ENCODE peak calls at places on chromosomes 16 and 17, in six cellular contexts. K, H, U, Z, R and T are unnamed samples. For H3K36me3 and H3K9me3, the result is how much of the 10 kb centered on the place peaks cover.

GRCh38 chr17:55273579-55274370 is 9.0 kb downstream of the HLF start:
- DNase-seq in K (no peak), H (no peak), U (no peak), Z (no peak), R (no peak), T (peak)

GRCh38 chr16:1305823-1306222 is 3.6 kb upstream of the UBE2I start:
- DNase-seq in K (no peak), H (no peak), U (peak), Z (no peak), R (no peak), T (no peak)

GRCh38 chr16:66977341-66978113 is 10.9 kb upstream of the CES4A start:
- DNase-seq in K (peak), H (peak), U (peak), Z (peak), R (peak), T (peak)

GRCh38 chr16:31386157-31386984 is 6.8 kb upstream of the ITGAD start:
- DNase-seq in K (no peak), H (no peak), U (no peak), Z (no peak), R (peak), T (no peak)

GRCh38 chr17:55120651-55121050 is 144.1 kb upstream of the HLF start:
- DNase-seq in K (no peak), H (no peak), U (no peak), Z (no peak), R (no peak), T (no peak)

GRCh38 chr17:60639019-60639330 is 38.7 kb upstream of the BCAS3 start:
- DNase-seq in K (no peak), H (no peak), U (no peak), Z (no peak), R (no peak), T (no peak)

GRCh38 chr17:43028221-43028861 is 3.3 kb downstream of the RND2 start:
- DNase-seq in K (no peak), H (no peak), U (peak), Z (no peak), R (no peak), T (no peak)

GRCh38 chr17:7707446-7707845 is 2.4 kb downstream of the EFNB3 start:
- DNase-seq in K (no peak), H (no peak), U (no peak), Z (no peak), R (no peak), T (peak)

GRCh38 chr17:42560246-42560645 is 1.7 kb upstream of the COASY start:
- DNase-seq in K (no peak), H (no peak), U (peak), Z (no peak), R (no peak), T (no peak)

GRCh38 chr17:37774508-37774907 is 29.6 kb upstream of the HNF1B start:
- DNase-seq in K (no peak), H (no peak), U (no peak), Z (no peak), R (no peak), T (no peak)

GRCh38 chr16:87115646-87116045 is 201.5 kb downstream of the C16orf95 start:
- DNase-seq in K (no peak), H (no peak), U (no peak), Z (no peak), R (no peak), T (no peak)

GRCh38 chr17:43169561-43170139 is 1.4 kb upstream of the NBR1 start:
- DNase-seq in K (peak), H (peak), U (peak), Z (no peak), R (peak), T (peak)

GRCh38 chr16:27721548-27722265 is 171.8 kb downstream of the KATNIP start:
- DNase-seq in K (peak), H (no peak), U (no peak), Z (peak), R (peak), T (peak)

GRCh38 chr16:75653926-75654325 is 6.4 kb downstream of the TERF2IP start:
- DNase-seq in K (no peak), H (no peak), U (no peak), Z (no peak), R (peak), T (no peak)

GRCh38 chr17:2050871-2051387 is 4.0 kb upstream of the HIC1 start:
- DNase-seq in K (no peak), H (no peak), U (peak), Z (no peak), R (peak), T (no peak)

GRCh38 chr16:67632415-67633172 is 12.3 kb upstream of the CARMIL2 start:
- DNase-seq in K (no peak), H (no peak), U (peak), Z (no peak), R (peak), T (no peak)

GRCh38 chr17:77325826-77326581 is 185.2 kb downstream of the SEC14L1 start:
- DNase-seq in K (peak), H (peak), U (peak), Z (no peak), R (no peak), T (peak)

GRCh38 chr16:53945996-53946395 is 242.0 kb downstream of the FTO start:
- DNase-seq in K (no peak), H (no peak), U (no peak), Z (no peak), R (peak), T (no peak)

GRCh38 chr16:49471038-49471727 is 97.6 kb downstream of the C16orf78 start:
- DNase-seq in K (peak), H (no peak), U (no peak), Z (peak), R (no peak), T (no peak)

GRCh38 chr17:72525225-72525988 is 404.6 kb downstream of the SOX9 start:
- DNase-seq in K (peak), H (no peak), U (peak), Z (no peak), R (no peak), T (no peak)

GRCh38 chr17:13869301-13869700 is 200.0 kb upstream of the COX10 start:
- DNase-seq in K (no peak), H (no peak), U (no peak), Z (no peak), R (peak), T (no peak)

GRCh38 chr16:30063893-30064745 is 1.4 kb upstream of the ALDOA start:
- DNase-seq in K (peak), H (peak), U (peak), Z (peak), R (peak), T (peak)

GRCh38 chr17:58320163-58320558 is 8.4 kb downstream of the TSPOAP1 start:
- DNase-seq in K (no peak), H (peak), U (peak), Z (no peak), R (no peak), T (no peak)

GRCh38 chr17:8121531-8122390 is 2.1 kb downstream of the HES7 start:
- DNase-seq in K (peak), H (no peak), U (peak), Z (no peak), R (peak), T (no peak)

GRCh38 chr17:77957215-77957868 is 1.2 kb upstream of the TNRC6C start:
- DNase-seq in K (no peak), H (no peak), U (no peak), Z (peak), R (peak), T (no peak)

GRCh38 chr16:53131363-53132071 is 76.7 kb downstream of the CHD9 start:
- DNase-seq in K (peak), H (peak), U (peak), Z (no peak), R (peak), T (peak)

GRCh38 chr17:13350466-13350865 is 251.3 kb downstream of the HS3ST3A1 start:
- DNase-seq in K (no peak), H (no peak), U (no peak), Z (no peak), R (no peak), T (no peak)

GRCh38 chr17:41467546-41467945 is 360 bp upstream of the KRT32 start:
- DNase-seq in K (no peak), H (no peak), U (peak), Z (no peak), R (no peak), T (no peak)

GRCh38 chr17:34578656-34579016 is 746 bp upstream of the TMEM132E start:
- DNase-seq in K (no peak), H (peak), U (peak), Z (no peak), R (no peak), T (no peak)

GRCh38 chr16:12067714-12068401 is 91.3 kb downstream of the SNX29 start:
- DNase-seq in K (peak), H (peak), U (peak), Z (no peak), R (peak), T (peak)

GRCh38 chr17:8275421-8276290 is 12.8 kb upstream of the RANGRF start:
- DNase-seq in K (no peak), H (no peak), U (peak), Z (no peak), R (peak), T (no peak)

GRCh38 chr17:2406271-2406902 is 5.5 kb upstream of the MNT start:
- DNase-seq in K (peak), H (no peak), U (no peak), Z (no peak), R (no peak), T (no peak)

DNA sequence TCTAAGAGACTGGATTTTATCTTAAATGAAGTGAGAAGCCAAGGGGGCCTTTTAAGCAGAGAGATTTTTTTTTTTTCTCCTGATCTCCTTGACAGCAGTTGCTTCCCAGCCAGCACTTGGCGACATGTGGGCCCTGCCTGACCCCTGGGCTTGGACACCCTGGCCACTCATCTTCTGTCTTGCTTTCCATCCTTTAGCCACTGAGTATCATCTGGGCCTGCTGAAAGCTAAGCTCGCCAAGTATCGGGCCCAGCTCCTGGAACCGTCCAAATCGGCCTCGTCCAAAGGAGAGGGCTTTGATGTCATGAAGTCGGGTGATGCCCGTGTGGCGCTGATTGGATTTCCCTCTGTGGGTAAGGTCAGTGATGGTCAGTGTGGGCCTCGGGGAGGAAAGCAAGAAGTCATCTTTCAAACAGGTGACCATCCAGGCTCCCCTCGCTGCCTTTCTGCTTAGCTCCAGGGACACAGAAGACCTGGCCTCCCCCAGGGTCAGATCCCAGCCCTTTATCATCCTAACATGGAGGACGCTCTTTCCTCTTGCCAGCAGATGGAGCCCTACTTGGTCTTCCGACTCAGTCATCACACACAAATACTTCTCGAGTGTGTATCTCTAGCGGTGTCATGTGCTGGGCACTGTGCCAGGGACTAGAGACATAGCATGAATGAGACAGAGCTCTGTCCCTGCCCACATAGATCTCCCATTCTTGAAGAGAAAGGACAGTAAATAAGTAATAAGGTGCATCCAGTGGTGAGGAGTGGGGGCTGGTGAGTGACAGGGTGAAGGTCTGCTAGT is 6.1 kb downstream of the DRG2 start:
- DNase-seq in K (no peak), H (no peak), U (peak), Z (no peak), R (peak), T (no peak)
- H3K36me3 ChIP-seq in K (under half), H (under half), U (under half), Z (under half), R (under half), T (half or more)

GRCh38 chr17:82946081-82946480 is 106.3 kb upstream of the ZNF750 start:
- DNase-seq in K (no peak), H (no peak), U (no peak), Z (no peak), R (no peak), T (no peak)

GRCh38 chr17:82948957-82949356 is 109.1 kb upstream of the ZNF750 start:
- DNase-seq in K (no peak), H (no peak), U (no peak), Z (no peak), R (no peak), T (peak)

GRCh38 chr17:82949361-82949760 is 109.5 kb upstream of the ZNF750 start:
- DNase-seq in K (no peak), H (no peak), U (no peak), Z (no peak), R (no peak), T (peak)

GRCh38 chr17:82948081-82948511 is 108.3 kb upstream of the ZNF750 start:
- DNase-seq in K (no peak), H (no peak), U (no peak), Z (no peak), R (no peak), T (peak)

GRCh38 chr17:82947051-82947991 is 107.5 kb upstream of the ZNF750 start:
- DNase-seq in K (no peak), H (no peak), U (no peak), Z (no peak), R (no peak), T (no peak)
- H3K9me3 ChIP-seq in K (under half), H (under half), U (under half), Z (under half), R (half or more), T (under half)

GRCh38 chr16:88780100-88781062 is 4.6 kb downstream of the PIEZO1 start:
- DNase-seq in K (no peak), H (no peak), U (peak), Z (no peak), R (no peak), T (no peak)
- H3K27ac ChIP-seq in K (peak), H (peak), U (peak), Z (peak), R (peak), T (no peak)

GRCh38 chr16:81696136-81696958 is 82.7 kb upstream of the PLCG2 start:
- DNase-seq in K (no peak), H (no peak), U (peak), Z (no peak), R (no peak), T (no peak)

GRCh38 chr16:81699596-81699995 is 79.5 kb upstream of the PLCG2 start:
- DNase-seq in K (no peak), H (no peak), U (peak), Z (no peak), R (no peak), T (no peak)

GRCh38 chr16:81696959-81697293 is 82.2 kb upstream of the PLCG2 start:
- DNase-seq in K (no peak), H (no peak), U (no peak), Z (no peak), R (no peak), T (no peak)

GRCh38 chr16:81697321-81697885 is 81.7 kb upstream of the PLCG2 start:
- DNase-seq in K (peak), H (peak), U (peak), Z (no peak), R (peak), T (no peak)

GRCh38 chr16:81697886-81698635 is 81.0 kb upstream of the PLCG2 start:
- DNase-seq in K (no peak), H (no peak), U (no peak), Z (no peak), R (no peak), T (no peak)
- H3K36me3 ChIP-seq in K (under half), H (under half), U (under half), Z (under half), R (under half), T (under half)

DNA sequence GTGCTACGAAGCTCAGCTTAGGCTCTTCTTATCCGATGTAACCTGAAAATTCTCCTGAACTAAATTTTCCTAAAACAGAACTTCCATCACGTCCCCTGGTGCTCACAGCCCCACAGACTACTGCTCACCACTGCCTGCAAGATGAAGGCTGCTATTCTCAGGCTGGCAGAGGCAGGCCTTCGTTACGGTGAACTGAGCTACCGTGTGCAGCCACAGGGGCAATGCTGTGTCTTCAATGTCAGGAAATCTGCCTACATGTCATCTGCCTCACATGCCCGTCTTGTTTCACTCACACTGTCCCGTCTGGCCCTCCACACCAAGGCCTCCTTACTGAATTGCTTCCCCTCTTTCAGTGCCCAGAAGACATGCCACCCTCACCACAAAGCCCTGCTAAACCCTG is 15.9 kb downstream of the EMC8 start:
- DNase-seq in K (no peak), H (no peak), U (no peak), Z (no peak), R (no peak), T (no peak)
- H3K9me3 ChIP-seq in K (under half), H (under half), U (under half), Z (under half), R (under half), T (under half)

GRCh38 chr17:75940727-75941441 is at the start of gene FBF1:
- DNase-seq in K (peak), H (peak), U (peak), Z (peak), R (peak), T (peak)
- H3K27ac ChIP-seq in K (no peak), H (peak), U (peak), Z (peak), R (peak), T (peak)